ENCODE peak calls at places on chromosome 22, in ten cellular contexts. U is bronchial epithelial cell; G is glutamatergic neuron; T is cardiac fibroblast; A is Peyer's patch; B is epithelial cell of esophagus; P is lower lobe of right lung; X is Right ventricle myocardium inferior; M is H54; R is CD8-positive, alpha-beta T cell. K is an unnamed sample.
A peak's percentile ranks its signal among the peaks of the same experiment; 100 is the strongest.

GRCh38 chr22:20130739-20131592 is 638 bp upstream of the ZDHHC8 start:
- DNase-seq in X (peak; percentile 96), R (peak; percentile 84), G (peak; percentile 74), M (peak; percentile 60), A (peak; percentile 89), T (peak; percentile 68), P (peak; percentile 92), B (peak; percentile 82), U (peak; percentile 33), K (no peak)

GRCh38 chr22:19787849-19788141 is 27.2 kb downstream of the TBX1 start:
- DNase-seq in P (peak; percentile 30), M (no peak), U (no peak), R (no peak), B (no peak), A (no peak), X (peak; percentile 23), G (no peak), T (no peak), K (no peak)

GRCh38 chr22:43060213-43060612 is 29.0 kb downstream of the TTLL1 start:
- DNase-seq in G (peak; percentile 83), X (no peak), A (no peak), P (peak; percentile 52), T (peak; percentile 21), M (peak; percentile 36), U (peak; percentile 10), R (peak; percentile 21), B (peak; percentile 29), K (no peak)

GRCh38 chr22:43957871-43958270 is 2.6 kb downstream of the SAMM50 start:
- DNase-seq in P (no peak), U (no peak), A (no peak), R (no peak), B (no peak), X (no peak), G (no peak), T (peak; percentile 46), M (no peak), K (no peak)

GRCh38 chr22:27637604-27638003 is 164.0 kb downstream of the MN1 start:
- DNase-seq in B (peak; percentile 74), X (no peak), G (no peak), R (no peak), T (peak; percentile 82), M (no peak), A (no peak), P (no peak), U (peak; percentile 75), K (no peak)

GRCh38 chr22:27100323-27100722 is 442.9 kb downstream of the MIAT start:
- DNase-seq in G (no peak), P (no peak), X (no peak), U (no peak), T (no peak), B (no peak), A (no peak), R (no peak), M (no peak), K (no peak)

GRCh38 chr22:30763815-30764686 is 69.4 kb downstream of the OSBP2 start:
- DNase-seq in M (peak; percentile 40), B (peak; percentile 96), T (peak; percentile 91), U (peak; percentile 89), X (no peak), G (peak; percentile 39), P (no peak), R (peak; percentile 38), A (no peak), K (no peak)

GRCh38 chr22:45164217-45165123 is 745 bp downstream of the NUP50 start:
- DNase-seq in T (no peak), U (no peak), G (peak; percentile 64), B (peak; percentile 20), R (peak; percentile 51), A (peak; percentile 20), M (no peak), P (peak; percentile 55), X (no peak), K (no peak)

GRCh38 chr22:45881524-45881875 is 95.5 kb downstream of the WNT7B start:
- DNase-seq in T (no peak), A (no peak), G (no peak), X (peak; percentile 62), U (no peak), R (no peak), P (peak; percentile 39), B (no peak), M (no peak), K (peak; percentile 35)

GRCh38 chr22:36577019-36577418 is 48.1 kb upstream of the EIF3D start:
- DNase-seq in R (no peak), A (no peak), M (peak; percentile 63), B (peak; percentile 74), G (no peak), X (no peak), U (peak; percentile 72), T (peak; percentile 84), P (no peak), K (no peak)

GRCh38 chr22:20953668-20954500 is 13.2 kb upstream of the AIFM3 start:
- DNase-seq in M (no peak), B (peak; percentile 97), G (no peak), A (no peak), R (no peak), P (no peak), U (peak; percentile 98), T (peak; percentile 44), X (no peak), K (peak; percentile 5)

GRCh38 chr22:21927174-21927823 is 25.3 kb downstream of the PPM1F start:
- DNase-seq in M (no peak), G (no peak), B (no peak), A (no peak), R (no peak), U (no peak), P (no peak), T (no peak), X (no peak), K (no peak)

GRCh38 chr22:44159811-44160210 is 20.9 kb upstream of the PARVG start:
- DNase-seq in G (no peak), P (no peak), M (no peak), A (no peak), U (no peak), T (no peak), R (no peak), X (peak; percentile 18), B (no peak), K (no peak)

GRCh38 chr22:30445438-30445936 is 19.9 kb downstream of the MTFP1 start:
- DNase-seq in T (peak; percentile 58), G (no peak), M (no peak), B (peak; percentile 33), U (peak; percentile 37), A (no peak), P (no peak), R (no peak), X (peak; percentile 7), K (peak; percentile 24)

GRCh38 chr22:26646158-26646557 is 11.2 kb upstream of the MIAT start:
- DNase-seq in R (no peak), B (no peak), A (no peak), U (no peak), M (no peak), X (no peak), P (no peak), T (peak; percentile 41), G (peak; percentile 43), K (no peak)

GRCh38 chr22:30017375-30017774 is 62.9 kb upstream of the HORMAD2 start:
- DNase-seq in R (no peak), A (no peak), P (no peak), U (no peak), X (no peak), T (no peak), B (no peak), G (no peak), M (no peak), K (no peak)

GRCh38 chr22:45473626-45474237 is 29.0 kb upstream of the FBLN1 start:
- DNase-seq in T (no peak), U (no peak), P (peak; percentile 6), M (no peak), B (no peak), X (no peak), R (no peak), G (no peak), A (no peak), K (no peak)

GRCh38 chr22:46829140-46829891 is 66.9 kb downstream of the TBC1D22A start:
- DNase-seq in A (no peak), T (peak; percentile 86), P (no peak), U (peak; percentile 75), X (no peak), R (no peak), M (peak; percentile 52), B (peak; percentile 89), G (no peak), K (no peak)

GRCh38 chr22:29096736-29097669 is 24.2 kb downstream of the KREMEN1 start:
- DNase-seq in A (no peak), U (peak; percentile 13), G (no peak), P (no peak), M (no peak), R (no peak), B (peak; percentile 24), X (no peak), T (peak; percentile 8), K (no peak)

GRCh38 chr22:42262964-42263363 is 7.5 kb downstream of the TCF20 start:
- DNase-seq in P (no peak), G (no peak), R (no peak), U (no peak), A (peak; percentile 45), M (no peak), T (no peak), B (no peak), X (no peak), K (no peak)

GRCh38 chr22:27726726-27727449 is 74.7 kb downstream of the MN1 start:
- DNase-seq in P (peak; percentile 54), G (no peak), B (peak; percentile 80), M (peak; percentile 42), R (no peak), T (peak; percentile 93), U (peak; percentile 74), X (peak; percentile 86), A (no peak), K (peak; percentile 88)

GRCh38 chr22:49371325-49372110 is 456.2 kb downstream of the BRD1 start:
- DNase-seq in U (no peak), A (no peak), X (no peak), R (no peak), M (no peak), T (no peak), P (peak; percentile 30), B (no peak), G (no peak), K (no peak)

GRCh38 chr22:37054078-37054440 is 2.5 kb downstream of the KCTD17 start:
- DNase-seq in A (no peak), G (no peak), B (no peak), M (no peak), T (no peak), P (no peak), X (peak; percentile 37), R (no peak), U (no peak), K (no peak)

GRCh38 chr22:36946436-36947158 is 33.2 kb downstream of the CSF2RB start:
- DNase-seq in P (no peak), M (no peak), U (no peak), G (no peak), X (no peak), T (peak; percentile 8), B (no peak), R (no peak), A (no peak), K (no peak)

GRCh38 chr22:42939941-42940653 is 74.9 kb downstream of the PACSIN2 start:
- DNase-seq in U (peak; percentile 92), M (peak; percentile 51), R (no peak), G (no peak), T (peak; percentile 85), A (no peak), X (no peak), P (peak; percentile 66), B (peak; percentile 86), K (no peak)

GRCh38 chr22:39299829-39300178 is 19.6 kb downstream of the RPL3 start:
- DNase-seq in R (no peak), G (no peak), B (no peak), A (peak; percentile 39), P (no peak), U (no peak), X (peak; percentile 50), T (peak; percentile 53), M (peak; percentile 28), K (no peak)

GRCh38 chr22:30636226-30637077 is 871 bp downstream of the SLC35E4 start:
- DNase-seq in X (peak; percentile 73), A (peak; percentile 28), U (no peak), B (peak; percentile 27), P (peak; percentile 57), G (no peak), M (no peak), T (peak; percentile 26), R (peak; percentile 17), K (no peak)

GRCh38 chr22:19477321-19478085 is 1.5 kb downstream of the UFD1 start:
- DNase-seq in X (no peak), U (no peak), R (no peak), B (no peak), A (no peak), P (no peak), T (peak; percentile 41), G (no peak), M (no peak), K (no peak)

K was measured in CD14-positive monocyte.